ENCODE peak calls at places on chromosomes 13 and 19, in four cellular contexts. One of them, this sample, is unnamed.

GRCh38 chr19:4669723-4670480 is at the start of gene MYDGF:
- DNase-seq in IMR-90: peak; percentile 86
- DNase-seq in H9: peak; percentile 92
- DNase-seq in H1: peak; percentile 93
- DNase-seq in this sample: peak; percentile 93

GRCh38 chr13:40968416-40969000 is 50.6 kb downstream of the ELF1 start:
- DNase-seq in IMR-90: no peak
- DNase-seq in H9: no peak
- DNase-seq in H1: no peak
- DNase-seq in this sample: no peak

GRCh38 chr13:91398413-91399188 is at the start of gene GPC5:
- DNase-seq in IMR-90: peak; percentile 43
- DNase-seq in H9: peak; percentile 89
- DNase-seq in H1: peak; percentile 92
- DNase-seq in this sample: peak; percentile 81

GRCh38 chr13:64074989-64075474 is 2659.4 kb upstream of the PCDH20 start:
- DNase-seq in IMR-90: no peak
- DNase-seq in H9: no peak
- DNase-seq in H1: no peak
- DNase-seq in this sample: no peak

GRCh38 chr19:17625043-17625442 is 63.1 kb downstream of the UNC13A start:
- DNase-seq in IMR-90: no peak
- DNase-seq in H9: no peak
- DNase-seq in H1: no peak
- DNase-seq in this sample: no peak

GRCh38 chr13:90070362-90070761 is 1277.1 kb upstream of the MIR17HG start:
- DNase-seq in IMR-90: no peak
- DNase-seq in H9: no peak
- DNase-seq in H1: no peak
- DNase-seq in this sample: no peak

GRCh38 chr13:72868229-72868628 is 86.3 kb downstream of the PIBF1 start:
- DNase-seq in IMR-90: no peak
- DNase-seq in H9: no peak
- DNase-seq in H1: no peak
- DNase-seq in this sample: no peak

GRCh38 chr13:29707876-29708543 is 112.5 kb upstream of the SLC7A1 start:
- DNase-seq in IMR-90: peak; percentile 41
- DNase-seq in H9: peak; percentile 86
- DNase-seq in H1: peak; percentile 79
- DNase-seq in this sample: peak; percentile 84

GRCh38 chr13:91020635-91021034 is 326.9 kb upstream of the MIR17HG start:
- DNase-seq in IMR-90: no peak
- DNase-seq in H9: no peak
- DNase-seq in H1: no peak
- DNase-seq in this sample: no peak

GRCh38 chr19:20660473-20660872 is 898 bp downstream of the ZNF626 start:
- DNase-seq in IMR-90: no peak
- DNase-seq in H9: peak; percentile 40
- DNase-seq in H1: no peak
- DNase-seq in this sample: peak; percentile 51

DNA sequence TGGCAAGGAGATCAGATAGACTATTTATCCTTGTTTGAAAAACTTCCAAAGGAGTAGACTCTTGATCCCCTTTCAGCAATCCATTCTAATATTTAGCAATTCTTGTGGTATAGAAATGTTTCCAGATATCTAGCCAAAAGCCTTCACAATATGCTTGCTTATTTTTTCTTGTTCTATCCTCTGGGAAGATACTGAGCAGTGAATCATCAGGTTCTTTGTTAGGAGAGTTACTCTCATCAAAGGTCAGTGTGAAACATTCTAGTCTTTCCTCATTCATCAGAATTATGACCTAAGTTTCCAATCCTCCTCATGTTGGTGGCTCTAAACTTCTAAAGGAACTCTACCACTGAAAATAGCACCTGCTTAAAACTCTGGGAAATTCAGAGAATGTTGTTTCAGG is 3.9 kb downstream of the GPC6 start:
- DNase-seq in IMR-90: peak; percentile 89
- DNase-seq in H9: no peak
- DNase-seq in H1: no peak
- DNase-seq in this sample: no peak
- H3K56ac ChIP-seq in IMR-90: no peak overlapping the region
- H3K56ac ChIP-seq in H9: no peak overlapping the region
- H3K56ac ChIP-seq in H1: no peak overlapping the region
- H3K56ac ChIP-seq in this sample: no peak overlapping the region

DNA sequence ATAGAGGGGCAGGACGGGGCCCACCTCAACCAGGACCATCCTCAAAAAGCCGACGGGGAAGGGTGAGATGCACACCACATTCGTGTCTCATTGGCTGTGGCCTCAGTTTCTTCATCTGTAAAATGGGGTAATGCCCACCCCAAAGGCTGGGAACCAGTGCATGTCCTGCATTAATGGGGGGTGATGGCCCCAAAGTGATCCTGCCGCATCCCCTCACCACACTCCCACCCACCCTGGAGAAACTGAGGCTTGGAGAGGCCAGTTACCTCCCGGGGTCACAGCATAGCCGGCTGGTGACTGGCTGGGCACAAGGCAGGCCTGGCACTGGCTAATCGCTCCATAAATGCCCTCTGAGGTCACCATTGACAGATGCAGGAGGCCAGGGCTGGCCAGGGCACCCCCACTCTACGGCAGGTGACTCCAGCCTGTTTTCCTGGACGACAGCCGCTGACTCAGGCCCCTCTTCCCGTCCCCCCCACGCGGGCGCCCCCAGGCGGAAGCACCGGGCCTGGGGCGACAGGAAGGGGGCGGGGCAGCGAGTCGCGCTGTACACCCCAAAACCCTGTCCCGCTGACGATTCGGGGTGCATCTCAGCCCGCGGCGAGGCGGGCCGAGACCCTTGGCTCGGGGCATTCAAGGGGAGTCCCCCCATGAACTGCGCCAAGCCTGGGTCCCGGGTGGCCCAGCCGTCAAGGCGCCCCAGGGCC is 483 bp upstream of the MIDN start:
- DNase-seq in IMR-90: peak; percentile 70
- DNase-seq in H9: peak; percentile 75
- DNase-seq in H1: peak; percentile 91
- DNase-seq in this sample: peak; percentile 71
- H2BK120ac ChIP-seq in IMR-90: peak overlapping the region; percentile 76
- H2BK120ac ChIP-seq in H9: no peak overlapping the region
- H2BK120ac ChIP-seq in H1: no peak overlapping the region
- H2BK120ac ChIP-seq in this sample: no peak overlapping the region

DNA sequence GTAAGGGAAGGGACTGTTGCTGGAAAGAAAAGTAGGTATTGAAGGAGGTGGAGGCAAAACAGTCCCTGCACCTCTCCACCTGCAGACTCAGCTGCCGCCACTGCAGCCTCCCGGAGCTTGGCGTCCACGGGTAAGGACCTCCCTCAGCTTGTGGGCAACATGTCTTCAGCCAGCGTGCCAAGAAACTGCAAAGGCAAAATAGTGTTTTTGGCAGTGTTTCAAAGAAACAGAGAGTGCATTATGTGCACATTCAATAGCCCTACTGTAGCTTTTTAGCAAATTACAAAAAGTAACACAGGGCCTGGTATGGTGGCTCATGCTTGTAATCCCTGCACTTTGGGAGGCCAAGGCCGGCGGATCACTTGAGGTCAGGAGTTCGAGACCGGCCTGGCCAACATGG is 57.4 kb downstream of the ATP11A start:
- DNase-seq in IMR-90: no peak
- DNase-seq in H9: no peak
- DNase-seq in H1: no peak
- DNase-seq in this sample: no peak
- H3K18ac ChIP-seq in IMR-90: no peak overlapping the region
- H3K18ac ChIP-seq in H9: no peak overlapping the region
- H3K18ac ChIP-seq in H1: no peak overlapping the region
- H3K18ac ChIP-seq in this sample: no peak overlapping the region

GRCh38 chr13:35526577-35526976 is 50.1 kb upstream of the MAB21L1 start:
- DNase-seq in IMR-90: no peak
- DNase-seq in H9: no peak
- DNase-seq in H1: no peak
- DNase-seq in this sample: no peak
- H3K56ac ChIP-seq in IMR-90: no peak overlapping the region
- H3K56ac ChIP-seq in H9: no peak overlapping the region
- H3K56ac ChIP-seq in H1: no peak overlapping the region
- H3K56ac ChIP-seq in this sample: no peak overlapping the region

GRCh38 chr19:797528-798414 is 519 bp downstream of the PTBP1 start:
- DNase-seq in IMR-90: peak; percentile 85
- DNase-seq in H9: peak; percentile 75
- DNase-seq in H1: peak; percentile 84
- DNase-seq in this sample: peak; percentile 94
- H2BK120ac ChIP-seq in IMR-90: no peak overlapping the region
- H2BK120ac ChIP-seq in H9: no peak overlapping the region
- H2BK120ac ChIP-seq in H1: no peak overlapping the region
- H2BK120ac ChIP-seq in this sample: peak overlapping the region; percentile 92

DNA sequence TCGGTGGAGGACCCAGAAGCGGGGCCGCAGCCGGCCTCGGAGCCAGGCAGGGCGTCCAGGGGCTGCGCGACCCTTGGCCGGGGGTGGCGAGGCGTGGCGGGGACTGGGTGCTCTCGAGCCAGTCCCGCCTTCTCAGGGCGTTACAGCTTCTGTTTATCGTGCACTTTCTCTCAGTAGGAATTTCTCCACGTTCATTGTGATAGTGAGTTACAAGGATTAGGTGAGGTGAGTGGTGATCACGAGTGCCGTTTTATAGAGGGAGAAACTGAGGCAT is 589 bp downstream of the AP1M1 start:
- DNase-seq in IMR-90: no peak
- DNase-seq in H9: no peak
- DNase-seq in H1: no peak
- DNase-seq in this sample: no peak
- H3K18ac ChIP-seq in IMR-90: no peak overlapping the region
- H3K18ac ChIP-seq in H9: no peak overlapping the region
- H3K18ac ChIP-seq in H1: no peak overlapping the region
- H3K18ac ChIP-seq in this sample: no peak overlapping the region

GRCh38 chr13:54687173-54687572 is 1658.6 kb downstream of the OLFM4 start:
- DNase-seq in IMR-90: no peak
- DNase-seq in H9: no peak
- DNase-seq in H1: no peak
- DNase-seq in this sample: no peak
- H3K56ac ChIP-seq in IMR-90: no peak overlapping the region
- H3K56ac ChIP-seq in H9: no peak overlapping the region
- H3K56ac ChIP-seq in H1: no peak overlapping the region
- H3K56ac ChIP-seq in this sample: no peak overlapping the region

GRCh38 chr13:44359983-44360375 is 13.6 kb upstream of the SERP2 start:
- DNase-seq in IMR-90: no peak
- DNase-seq in H9: no peak
- DNase-seq in H1: no peak
- DNase-seq in this sample: no peak

GRCh38 chr13:44365008-44365407 is 8.6 kb upstream of the SERP2 start:
- DNase-seq in IMR-90: peak; percentile 64
- DNase-seq in H9: no peak
- DNase-seq in H1: no peak
- DNase-seq in this sample: peak; percentile 37

GRCh38 chr13:44364601-44365000 is 9.0 kb upstream of the SERP2 start:
- DNase-seq in IMR-90: peak; percentile 55
- DNase-seq in H9: no peak
- DNase-seq in H1: no peak
- DNase-seq in this sample: peak; percentile 93

GRCh38 chr13:44364019-44364418 is 9.6 kb upstream of the SERP2 start:
- DNase-seq in IMR-90: no peak
- DNase-seq in H9: no peak
- DNase-seq in H1: no peak
- DNase-seq in this sample: no peak

GRCh38 chr13:44362394-44363040 is 11.1 kb upstream of the SERP2 start:
- DNase-seq in IMR-90: no peak
- DNase-seq in H9: no peak
- DNase-seq in H1: no peak
- DNase-seq in this sample: no peak
- H2BK120ac ChIP-seq in IMR-90: no peak overlapping the region
- H2BK120ac ChIP-seq in H9: no peak overlapping the region
- H2BK120ac ChIP-seq in H1: no peak overlapping the region
- H2BK120ac ChIP-seq in this sample: no peak overlapping the region